ENCODE peak calls at places on chromosomes 16 and 17, in nine cellular contexts. Q, N, M, U, L, B, D, T and Z are unnamed samples.

GRCh38 chr17:50268632-50269287 is 5.5 kb upstream of the TMEM92 start:
- DNase-seq in Q (no peak), N (peak; percentile 48), M (no peak), U (no peak), L (no peak), B (no peak), D (no peak), T (peak; percentile 56), Z (no peak)

GRCh38 chr16:13333336-13333735 is 431.9 kb downstream of the SHISA9 start:
- DNase-seq in Q (no peak), N (no peak), M (no peak), U (no peak), L (no peak), B (no peak), D (no peak), T (no peak), Z (no peak)

GRCh38 chr17:9072626-9073339 is 51.5 kb downstream of the NTN1 start:
- DNase-seq in Q (peak; percentile 34), N (peak; percentile 1), M (no peak), U (no peak), L (no peak), B (no peak), D (no peak), T (no peak), Z (no peak)

GRCh38 chr17:2396568-2397246 is 4.2 kb downstream of the MNT start:
- DNase-seq in Q (peak; percentile 98), N (peak; percentile 98), M (peak; percentile 87), U (no peak), L (no peak), B (peak; percentile 91), D (peak; percentile 94), T (peak; percentile 96), Z (peak; percentile 59)

GRCh38 chr16:85936761-85937343 is 37.9 kb downstream of the IRF8 start:
- DNase-seq in Q (no peak), N (no peak), M (peak; percentile 56), U (no peak), L (no peak), B (no peak), D (no peak), T (no peak), Z (no peak)

GRCh38 chr16:27374794-27375499 is 27.0 kb upstream of the IL21R start:
- DNase-seq in Q (peak; percentile 70), N (peak; percentile 83), M (peak; percentile 91), U (peak; percentile 69), L (no peak), B (no peak), D (peak; percentile 30), T (peak; percentile 87), Z (no peak)

GRCh38 chr16:56559109-56559508 is 5.8 kb upstream of the MT4 start:
- DNase-seq in Q (no peak), N (no peak), M (no peak), U (no peak), L (no peak), B (no peak), D (no peak), T (no peak), Z (no peak)

GRCh38 chr17:44655983-44656700 is at the start of gene MEIOC:
- DNase-seq in Q (no peak), N (peak; percentile 9), M (peak; percentile 15), U (peak; percentile 74), L (peak; percentile 22), B (no peak), D (no peak), T (peak; percentile 87), Z (peak; percentile 21)

GRCh38 chr16:48444574-48444973 is 59.4 kb upstream of the SIAH1 start:
- DNase-seq in Q (peak; percentile 95), N (peak; percentile 89), M (no peak), U (no peak), L (no peak), B (peak; percentile 46), D (peak; percentile 66), T (no peak), Z (no peak)

GRCh38 chr17:81976332-81977210 is 858 bp upstream of the ASPSCR1 start:
- DNase-seq in Q (no peak), N (no peak), M (peak; percentile 42), U (peak; percentile 69), L (peak; percentile 30), B (no peak), D (no peak), T (peak; percentile 67), Z (no peak)

GRCh38 chr17:75909051-75909811 is 4.5 kb upstream of the MRPL38 start:
- DNase-seq in Q (no peak), N (no peak), M (no peak), U (peak; percentile 87), L (no peak), B (no peak), D (no peak), T (peak; percentile 43), Z (no peak)

GRCh38 chr17:56678249-56679144 is 85.0 kb downstream of the NOG start:
- DNase-seq in Q (no peak), N (no peak), M (no peak), U (no peak), L (no peak), B (no peak), D (no peak), T (peak; percentile 65), Z (no peak)

GRCh38 chr16:27431773-27432599 is 30.0 kb downstream of the IL21R start:
- DNase-seq in Q (no peak), N (no peak), M (peak; percentile 63), U (no peak), L (peak; percentile 9), B (no peak), D (no peak), T (no peak), Z (no peak)

GRCh38 chr16:10078541-10078949 is 103.7 kb downstream of the GRIN2A start:
- DNase-seq in Q (no peak), N (peak; percentile 20), M (no peak), U (no peak), L (no peak), B (no peak), D (no peak), T (peak; percentile 54), Z (no peak)

GRCh38 chr17:63700528-63701441 is 860 bp upstream of the LIMD2 start:
- DNase-seq in Q (no peak), N (peak; percentile 52), M (peak; percentile 83), U (peak; percentile 63), L (peak; percentile 65), B (no peak), D (no peak), T (peak; percentile 78), Z (no peak)

GRCh38 chr17:14321476-14321949 is 20.6 kb downstream of the HS3ST3B1 start:
- DNase-seq in Q (no peak), N (peak; percentile 66), M (no peak), U (no peak), L (no peak), B (no peak), D (no peak), T (no peak), Z (no peak)

GRCh38 chr17:80938556-80938955 is 53.1 kb upstream of the CHMP6 start:
- DNase-seq in Q (no peak), N (no peak), M (no peak), U (no peak), L (no peak), B (no peak), D (no peak), T (no peak), Z (no peak)

GRCh38 chr17:9105068-9105868 is 84.0 kb downstream of the NTN1 start:
- DNase-seq in Q (no peak), N (no peak), M (no peak), U (no peak), L (no peak), B (no peak), D (no peak), T (no peak), Z (no peak)

GRCh38 chr17:35312790-35313711 is 60.4 kb downstream of the SLFN11 start:
- DNase-seq in Q (peak; percentile 85), N (peak; percentile 71), M (peak; percentile 84), U (peak; percentile 31), L (peak; percentile 61), B (no peak), D (peak; percentile 66), T (peak; percentile 74), Z (peak; percentile 54)

GRCh38 chr16:85017151-85017550 is 5.8 kb upstream of the ZDHHC7 start:
- DNase-seq in Q (peak; percentile 23), N (no peak), M (peak; percentile 63), U (no peak), L (no peak), B (no peak), D (no peak), T (no peak), Z (no peak)

GRCh38 chr16:57374067-57374534 is 1.8 kb downstream of the CX3CL1 start:
- DNase-seq in Q (no peak), N (no peak), M (no peak), U (no peak), L (no peak), B (no peak), D (no peak), T (no peak), Z (no peak)

GRCh38 chr16:10126686-10127085 is 55.5 kb downstream of the GRIN2A start:
- DNase-seq in Q (peak; percentile 96), N (peak; percentile 89), M (no peak), U (no peak), L (no peak), B (peak; percentile 37), D (no peak), T (no peak), Z (no peak)

GRCh38 chr16:58027341-58028167 is 2.0 kb downstream of the MMP15 start:
- DNase-seq in Q (no peak), N (no peak), M (no peak), U (peak; percentile 55), L (no peak), B (no peak), D (no peak), T (peak; percentile 76), Z (no peak)

GRCh38 chr17:78029697-78030096 is 71.2 kb downstream of the TNRC6C start:
- DNase-seq in Q (no peak), N (no peak), M (no peak), U (no peak), L (no peak), B (no peak), D (no peak), T (no peak), Z (no peak)

GRCh38 chr17:79423811-79424465 is 186.9 kb downstream of the RBFOX3 start:
- DNase-seq in Q (no peak), N (no peak), M (no peak), U (no peak), L (no peak), B (no peak), D (no peak), T (no peak), Z (no peak)

GRCh38 chr16:57167951-57168350 is 17.9 kb downstream of the PSME3IP1 start:
- DNase-seq in Q (peak; percentile 88), N (peak; percentile 83), M (peak; percentile 78), U (peak; percentile 19), L (no peak), B (no peak), D (peak; percentile 62), T (no peak), Z (no peak)